ENCODE peak calls at places on chromosomes 11 and 22, in seven cellular contexts. R, Y, H, K, O, M and V are unnamed samples. For H3K27me3, the result is how much of the 10 kb centered on the place peaks cover.

GRCh38 chr22:41250127-41250526 is 9.4 kb upstream of the CHADL start:
- DNase-seq in R (no peak), Y (no peak), H (no peak), K (no peak), O (no peak), M (no peak), V (no peak)

GRCh38 chr22:27989758-27990450 is 70.8 kb upstream of the PITPNB start:
- DNase-seq in R (no peak), Y (no peak), H (no peak), K (no peak), O (no peak), M (no peak), V (no peak)

GRCh38 chr22:29700949-29701927 is 18.6 kb upstream of the CABP7 start:
- DNase-seq in R (peak), Y (peak), H (no peak), K (no peak), O (peak), M (peak), V (no peak)

GRCh38 chr11:126310229-126310991 is 6.5 kb downstream of the DCPS start:
- DNase-seq in R (peak), Y (peak), H (peak), K (peak), O (peak), M (peak), V (peak)

GRCh38 chr11:19345519-19345847 is 104.7 kb upstream of the E2F8 start:
- DNase-seq in R (no peak), Y (no peak), H (no peak), K (no peak), O (peak), M (no peak), V (no peak)

GRCh38 chr11:134411887-134412507 is at the start of gene B3GAT1:
- DNase-seq in R (no peak), Y (no peak), H (no peak), K (no peak), O (no peak), M (no peak), V (no peak)

GRCh38 chr11:126978911-126979310 is 21.7 kb downstream of the KIRREL3 start:
- DNase-seq in R (no peak), Y (no peak), H (no peak), K (no peak), O (no peak), M (no peak), V (no peak)

GRCh38 chr11:20015101-20015500 is 145.2 kb downstream of the DBX1 start:
- DNase-seq in R (no peak), Y (no peak), H (no peak), K (no peak), O (no peak), M (no peak), V (no peak)

GRCh38 chr22:20783844-20784723 is 10.2 kb downstream of the SERPIND1 start:
- DNase-seq in R (peak), Y (peak), H (no peak), K (no peak), O (no peak), M (peak), V (peak)

GRCh38 chr11:64138413-64138812 is 27.5 kb downstream of the MACROD1 start:
- DNase-seq in R (no peak), Y (no peak), H (no peak), K (no peak), O (no peak), M (no peak), V (no peak)

DNA sequence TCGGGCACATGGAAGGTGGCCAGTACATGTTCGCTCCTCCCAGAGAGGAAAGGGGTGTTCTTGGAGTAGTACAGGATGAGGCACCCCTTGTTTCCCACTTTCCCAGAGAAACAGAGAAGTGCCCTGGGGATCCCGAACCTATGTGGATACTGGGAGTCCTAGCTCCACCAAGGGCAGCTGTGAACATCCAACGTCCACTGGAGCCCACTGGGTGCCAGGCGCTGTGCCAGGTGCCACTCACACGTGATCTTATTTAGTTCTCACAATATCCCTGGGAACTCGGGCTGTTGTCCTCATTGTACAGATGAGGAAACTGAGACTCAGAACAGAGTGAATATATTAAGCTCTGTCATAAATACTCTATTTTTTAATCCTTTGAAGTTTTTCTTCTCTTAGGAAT is 12.0 kb downstream of the SLCO2B1 start:
- DNase-seq in R (no peak), Y (no peak), H (no peak), K (no peak), O (no peak), M (no peak), V (no peak)
- H3K27me3 ChIP-seq in R (under half), Y (half or more), H (under half), K (under half), O (under half), M (half or more), V (under half)

GRCh38 chr22:23088199-23088604 is 17.9 kb downstream of the GNAZ start:
- DNase-seq in R (no peak), Y (no peak), H (no peak), K (no peak), O (no peak), M (no peak), V (no peak)

GRCh38 chr22:23090079-23090835 is 19.9 kb downstream of the GNAZ start:
- DNase-seq in R (no peak), Y (no peak), H (no peak), K (no peak), O (no peak), M (no peak), V (no peak)

GRCh38 chr22:23089633-23090032 is 19.3 kb downstream of the GNAZ start:
- DNase-seq in R (no peak), Y (no peak), H (no peak), K (no peak), O (no peak), M (no peak), V (no peak)

GRCh38 chr22:23086787-23087186 is 16.5 kb downstream of the GNAZ start:
- DNase-seq in R (no peak), Y (no peak), H (no peak), K (no peak), O (no peak), M (no peak), V (no peak)

GRCh38 chr22:23089010-23089409 is 18.7 kb downstream of the GNAZ start:
- DNase-seq in R (no peak), Y (no peak), H (no peak), K (no peak), O (no peak), M (no peak), V (no peak)
- H3K27me3 ChIP-seq in R (under half), Y (under half), H (under half), K (under half), O (under half), M (under half), V (under half)

DNA sequence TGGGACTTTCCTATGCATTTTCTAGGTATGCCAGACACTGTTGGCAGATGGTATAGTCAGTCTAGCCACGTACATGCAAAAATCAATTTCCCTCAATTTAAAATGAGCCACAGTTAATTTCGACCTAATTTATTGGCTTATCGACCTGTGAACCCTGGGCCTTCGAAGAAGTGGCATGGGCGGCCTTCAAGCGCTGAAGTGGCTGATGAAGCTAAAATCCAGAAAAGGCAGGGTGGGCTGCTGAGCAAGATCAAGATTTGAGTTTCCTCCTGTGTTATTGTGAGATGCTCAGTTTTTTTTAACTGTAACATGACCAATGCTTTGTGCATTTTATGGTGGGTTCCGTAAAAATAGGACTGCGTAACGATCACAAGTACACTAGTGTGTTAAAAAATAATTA is 5.8 kb upstream of the SORL1-AS1 start:
- DNase-seq in R (no peak), Y (no peak), H (no peak), K (no peak), O (no peak), M (no peak), V (no peak)
- H3K27me3 ChIP-seq in R (under half), Y (under half), H (under half), K (under half), O (under half), M (under half), V (under half)

GRCh38 chr22:49051491-49052022 is 776.1 kb downstream of the BRD1 start:
- DNase-seq in R (no peak), Y (no peak), H (no peak), K (no peak), O (no peak), M (no peak), V (no peak)
- H3K27me3 ChIP-seq in R (under half), Y (under half), H (under half), K (half or more), O (under half), M (under half), V (under half)

GRCh38 chr11:115279831-115280761 is 224.1 kb downstream of the CADM1 start:
- DNase-seq in R (peak), Y (no peak), H (no peak), K (no peak), O (no peak), M (peak), V (no peak)
- H3K27me3 ChIP-seq in R (under half), Y (under half), H (under half), K (under half), O (under half), M (under half), V (under half)

DNA sequence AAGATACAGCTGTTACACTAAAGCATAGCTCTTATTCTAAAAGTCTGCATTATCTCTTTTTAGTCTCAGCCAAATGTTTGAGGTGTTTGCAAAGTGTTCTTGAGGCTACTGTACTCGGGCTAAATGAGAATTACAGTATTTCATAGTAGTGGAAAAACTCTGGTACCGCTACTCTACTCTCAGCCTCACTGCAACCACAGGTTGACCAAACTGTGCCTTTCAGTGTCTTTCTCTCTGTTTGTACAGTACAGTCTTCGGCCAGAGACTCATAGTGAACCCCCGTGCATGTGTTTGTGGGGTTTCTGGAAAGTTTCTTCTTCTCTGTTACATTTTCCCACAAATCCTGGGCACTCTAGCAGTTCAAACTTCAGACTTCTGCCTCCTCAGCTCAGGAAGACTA is 7.4 kb upstream of the LUZP2 start:
- DNase-seq in R (no peak), Y (no peak), H (no peak), K (no peak), O (no peak), M (no peak), V (no peak)
- H3K27me3 ChIP-seq in R (under half), Y (under half), H (under half), K (under half), O (under half), M (under half), V (under half)

DNA sequence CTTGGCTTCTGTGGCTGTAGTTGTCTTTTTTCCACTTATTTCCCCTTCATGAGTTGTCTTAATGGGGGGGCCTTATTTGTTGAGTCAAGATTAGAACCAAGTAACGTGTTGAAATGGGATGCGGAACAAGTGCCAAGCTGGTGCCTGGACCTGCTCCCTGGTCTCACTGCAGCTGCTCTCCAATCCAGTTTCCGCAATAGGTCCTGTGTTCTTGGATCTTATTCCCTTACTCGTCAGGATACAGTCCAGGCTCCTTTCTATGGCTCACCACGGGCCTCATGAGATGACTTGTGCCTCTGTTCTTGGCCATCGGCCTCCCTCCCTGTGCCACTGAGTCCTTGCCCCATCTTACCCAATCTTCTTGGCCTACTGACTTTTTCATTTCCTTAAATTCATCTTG is 159.6 kb upstream of the CADM1 start:
- DNase-seq in R (no peak), Y (no peak), H (no peak), K (no peak), O (no peak), M (no peak), V (no peak)
- H3K27me3 ChIP-seq in R (under half), Y (under half), H (under half), K (under half), O (under half), M (under half), V (under half)

DNA sequence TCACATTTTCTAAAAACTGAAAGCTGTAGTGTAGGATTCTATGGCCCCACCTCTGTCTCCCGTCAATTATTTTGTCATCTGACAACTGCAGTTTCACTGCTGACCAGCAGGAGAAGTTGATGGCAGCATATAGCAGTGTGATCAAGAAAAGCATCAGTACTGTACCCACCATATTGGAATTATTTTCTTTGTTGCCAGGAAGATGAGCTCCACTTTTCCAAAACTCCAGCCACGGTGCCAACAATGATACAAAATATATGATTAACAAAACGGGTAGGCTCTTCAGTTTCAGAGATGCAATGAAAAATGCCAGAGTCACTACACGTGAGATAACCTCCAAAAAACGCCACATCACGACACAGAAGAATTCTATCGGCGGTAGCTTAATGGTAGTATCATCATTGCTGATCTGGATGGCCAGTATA is 41.3 kb downstream of the XKR3 start:
- DNase-seq in R (no peak), Y (peak), H (no peak), K (no peak), O (no peak), M (no peak), V (no peak)
- H3K27me3 ChIP-seq in R (under half), Y (under half), H (under half), K (under half), O (under half), M (under half), V (under half)